ENCODE peak calls at places on chromosomes 12 and 14, in ten cellular contexts. U is heart right ventricle; W is HT1080; Y is aorta; D is central memory CD4-positive, alpha-beta T cell; C is T-helper 17 cell; S is AG10803; P is dermis microvascular lymphatic vessel endothelial cell; T is NAMALWA; X is astrocyte of the spinal cord. V is an unnamed sample.

GRCh38 chr12:43306066-43306465 is 245.9 kb downstream of the ADAMTS20 start:
- DNase-seq in D (no peak), C (no peak), X (peak), U (no peak), S (peak), P (peak), T (no peak), Y (no peak), W (peak), V (no peak)

GRCh38 chr14:63283501-63284248 is 35.1 kb downstream of the GPHB5 start:
- DNase-seq in S (peak), Y (no peak), W (no peak), C (no peak), P (no peak), D (no peak), X (no peak), U (no peak), T (no peak), V (no peak)

GRCh38 chr12:90908465-90908864 is 46.5 kb downstream of the CCER1 start:
- DNase-seq in S (peak), D (no peak), Y (no peak), P (no peak), C (no peak), U (no peak), X (peak), T (no peak), W (peak), V (no peak)

GRCh38 chr12:121789800-121790748 is 3.4 kb downstream of the RHOF start:
- DNase-seq in T (peak), P (no peak), U (peak), W (peak), X (no peak), D (peak), C (peak), S (no peak), Y (peak), V (peak)

GRCh38 chr12:117484901-117485300 is 123.5 kb upstream of the NOS1 start:
- DNase-seq in X (no peak), S (no peak), C (no peak), U (no peak), Y (no peak), W (no peak), T (no peak), D (no peak), P (no peak), V (no peak)

GRCh38 chr12:53057816-53058500 is 8.1 kb downstream of the TNS2 start:
- DNase-seq in W (no peak), D (no peak), T (no peak), S (no peak), P (no peak), X (no peak), U (no peak), Y (no peak), C (no peak), V (no peak)

GRCh38 chr14:61438860-61439765 is 117.7 kb downstream of the PRKCH start:
- DNase-seq in D (peak), S (peak), Y (no peak), C (no peak), W (peak), X (peak), P (peak), U (peak), T (no peak), V (peak)

GRCh38 chr12:47820631-47821345 is 1.1 kb upstream of the HDAC7 start:
- DNase-seq in P (peak), Y (peak), C (no peak), W (peak), U (peak), T (no peak), D (no peak), X (peak), S (peak), V (no peak)

GRCh38 chr12:62191747-62192485 is 68.3 kb upstream of the USP15 start:
- DNase-seq in P (no peak), D (no peak), Y (peak), S (peak), C (no peak), X (no peak), T (no peak), W (no peak), U (no peak), V (no peak)

GRCh38 chr12:82554529-82554928 is 132.2 kb upstream of the TMTC2 start:
- DNase-seq in Y (no peak), D (no peak), S (no peak), C (no peak), P (no peak), W (peak), U (no peak), T (no peak), X (peak), V (peak)

GRCh38 chr12:79615596-79616560 is 74.9 kb downstream of the PAWR start:
- DNase-seq in Y (no peak), D (no peak), U (no peak), C (no peak), X (no peak), W (no peak), T (no peak), S (peak), P (no peak), V (no peak)

GRCh38 chr14:21192447-21192822 is 36.6 kb upstream of the OR5AU1 start:
- DNase-seq in D (no peak), U (no peak), T (no peak), P (no peak), Y (no peak), W (no peak), S (no peak), X (no peak), C (no peak), V (no peak)

GRCh38 chr14:61284001-61284400 is 2.9 kb upstream of the TMEM30B start:
- DNase-seq in D (no peak), X (no peak), P (no peak), U (no peak), Y (no peak), S (no peak), W (no peak), T (no peak), C (no peak), V (no peak)

GRCh38 chr14:77638738-77639137 is 22.3 kb upstream of the SPTLC2 start:
- DNase-seq in S (peak), X (peak), T (no peak), D (no peak), U (no peak), W (peak), C (no peak), Y (no peak), P (no peak), V (no peak)

GRCh38 chr14:22508662-22509035 is 80.4 kb downstream of the DAD1 start:
- DNase-seq in S (no peak), D (no peak), X (no peak), U (no peak), C (no peak), P (no peak), Y (no peak), T (no peak), W (no peak), V (no peak)